ENCODE peak calls at places on chromosomes 16 and 17, in six cellular contexts. O, V, E, Y, A and I are unnamed samples.

GRCh38 chr16:1363501-1364041 is 11.8 kb downstream of the GNPTG start:
- DNase-seq in O (peak), E (no peak), V (no peak), Y (no peak), A (peak), I (no peak)

GRCh38 chr17:81481011-81481799 is 31.4 kb downstream of the ACTG1 start:
- DNase-seq in E (no peak), V (peak), Y (no peak), A (peak), O (peak), I (no peak)

GRCh38 chr17:28010406-28010805 is 32.1 kb upstream of the NLK start:
- DNase-seq in A (no peak), O (no peak), E (no peak), Y (no peak), V (no peak), I (no peak)

GRCh38 chr17:40602445-40603443 is 37.5 kb upstream of the CCR7 start:
- DNase-seq in Y (no peak), V (no peak), E (no peak), A (no peak), O (no peak), I (peak)

GRCh38 chr17:38798614-38799500 is 499 bp downstream of the PIP4K2B start:
- DNase-seq in Y (no peak), V (no peak), A (peak), E (no peak), O (peak), I (no peak)

GRCh38 chr16:52435573-52435972 is 111.4 kb downstream of the TOX3 start:
- DNase-seq in E (no peak), Y (no peak), V (no peak), A (no peak), O (no peak), I (no peak)

GRCh38 chr17:77923776-77924513 is 34.6 kb upstream of the TNRC6C start:
- DNase-seq in Y (no peak), A (no peak), E (no peak), O (no peak), V (no peak), I (no peak)

GRCh38 chr17:42276359-42276608 is at the start of gene STAT5B:
- DNase-seq in Y (no peak), O (peak), E (no peak), A (peak), V (peak), I (no peak)

GRCh38 chr17:15892679-15893332 is 52.1 kb upstream of the ADORA2B start:
- DNase-seq in E (no peak), Y (no peak), O (no peak), V (no peak), A (no peak), I (no peak)

GRCh38 chr16:50668368-50669008 is 12.6 kb downstream of the SNX20 start:
- DNase-seq in V (no peak), Y (no peak), E (no peak), O (no peak), A (peak), I (no peak)

GRCh38 chr17:77489898-77490265 is 349.1 kb downstream of the SEC14L1 start:
- DNase-seq in E (no peak), A (peak), O (peak), V (peak), Y (peak), I (peak)

GRCh38 chr17:61321344-61321743 is 78.3 kb upstream of the TBX2 start:
- DNase-seq in Y (no peak), O (no peak), A (no peak), E (no peak), V (no peak), I (no peak)

GRCh38 chr16:9050102-9050830 is 41.2 kb upstream of the HAPSTR1 start:
- DNase-seq in E (no peak), O (peak), V (no peak), A (no peak), Y (no peak), I (no peak)

GRCh38 chr16:56637814-56638750 is at the start of gene MT1A:
- DNase-seq in O (peak), V (peak), E (no peak), Y (peak), A (peak), I (no peak)

GRCh38 chr16:87233928-87234327 is 83.3 kb downstream of the C16orf95 start:
- DNase-seq in A (no peak), Y (no peak), V (no peak), O (peak), E (no peak), I (no peak)

GRCh38 chr17:2267354-2267753 is 36.2 kb downstream of the SMG6 start:
- DNase-seq in O (no peak), E (no peak), V (no peak), A (no peak), Y (no peak), I (no peak)

GRCh38 chr16:87344931-87345631 is 27.9 kb upstream of the C16orf95 start:
- DNase-seq in V (peak), E (no peak), Y (no peak), A (peak), O (no peak), I (no peak)

GRCh38 chr17:69579961-69580677 is 165.6 kb downstream of the MAP2K6 start:
- DNase-seq in Y (no peak), E (no peak), A (no peak), O (no peak), V (no peak), I (no peak)

GRCh38 chr16:2767891-2768290 is 9.2 kb downstream of the ELOB start:
- DNase-seq in O (peak), V (no peak), A (no peak), Y (no peak), E (no peak), I (no peak)

GRCh38 chr17:48502312-48502711 is 28.5 kb downstream of the HOXB1 start:
- DNase-seq in V (no peak), O (no peak), A (no peak), Y (no peak), E (no peak), I (no peak)

GRCh38 chr17:7887038-7887481 is 1.5 kb upstream of the CHD3 start:
- DNase-seq in O (no peak), E (no peak), V (no peak), Y (no peak), A (no peak), I (no peak)

GRCh38 chr16:9901-10665 is 43.3 kb downstream of the POLR3K start:
- DNase-seq in E (no peak), V (peak), O (no peak), A (peak), Y (no peak), I (no peak)

GRCh38 chr17:56269509-56269908 is 116.2 kb downstream of the ANKFN1 start:
- DNase-seq in Y (no peak), A (no peak), V (no peak), E (no peak), O (peak), I (no peak)

GRCh38 chr16:80171746-80172145 is 369.0 kb upstream of the DYNLRB2 start:
- DNase-seq in E (no peak), V (no peak), Y (no peak), O (no peak), A (no peak), I (no peak)

GRCh38 chr17:39818282-39819000 is 45.7 kb downstream of the IKZF3 start:
- DNase-seq in A (no peak), Y (no peak), O (no peak), V (no peak), E (no peak), I (no peak)